ENCODE peak calls at places on chromosomes 2 and 18, in six cellular contexts. F is hypothalamus; C is ureter; Z is Jurkat, Clone E6-1; X is choroid plexus epithelial cell; A is activated CD4-positive, alpha-beta T cell treated with anti-CD3 and anti-CD28 coated beads, Interleukin-2, amount 10 ng/mL, durations not matched to agents 7 days and 5 days. W is an unnamed sample.

GRCh38 chr2:160494243-160494642 is 636 bp upstream of the RBMS1 start:
- DNase-seq in C (no peak), X (peak), A (no peak), F (no peak), Z (no peak), W (peak)

GRCh38 chr2:6052577-6052976 is 360.4 kb downstream of the SOX11 start:
- DNase-seq in F (no peak), Z (no peak), X (no peak), C (no peak), A (no peak), W (no peak)

GRCh38 chr2:207836526-207837133 is 66.9 kb upstream of the FZD5 start:
- DNase-seq in F (peak), C (no peak), A (no peak), X (peak), Z (no peak), W (no peak)

GRCh38 chr2:241724259-241724974 is 10.0 kb upstream of the D2HGDH start:
- DNase-seq in A (no peak), Z (no peak), C (no peak), X (no peak), F (no peak), W (no peak)

GRCh38 chr2:8761529-8762164 is 75.8 kb downstream of the KIDINS220 start:
- DNase-seq in F (no peak), Z (peak), A (no peak), C (no peak), X (peak), W (peak)

GRCh38 chr2:174919886-174920595 is 85.1 kb downstream of the CHN1 start:
- DNase-seq in F (no peak), X (no peak), A (no peak), C (no peak), Z (no peak), W (peak)

GRCh38 chr2:71858056-71858455 is 289.6 kb downstream of the CYP26B1 start:
- DNase-seq in Z (no peak), X (no peak), A (no peak), C (no peak), F (no peak), W (no peak)

GRCh38 chr2:222892321-222892720 is 31.5 kb downstream of the ACSL3 start:
- DNase-seq in X (peak), F (no peak), A (no peak), C (no peak), Z (no peak), W (peak)

GRCh38 chr18:45312727-45313126 is 302.5 kb upstream of the SLC14A2 start:
- DNase-seq in X (no peak), C (no peak), A (no peak), Z (no peak), F (no peak), W (no peak)

GRCh38 chr2:85234879-85235278 is 92.9 kb downstream of the TGOLN2 start:
- DNase-seq in A (no peak), C (no peak), F (peak), X (no peak), Z (no peak), W (no peak)

GRCh38 chr2:205477016-205477705 is 205.1 kb upstream of the NRP2 start:
- DNase-seq in A (no peak), Z (no peak), F (no peak), C (no peak), X (no peak), W (peak)

GRCh38 chr2:167438206-167438605 is 549.9 kb downstream of the XIRP2 start:
- DNase-seq in C (no peak), X (peak), Z (no peak), A (no peak), F (no peak), W (peak)

GRCh38 chr2:232621186-232621585 is 12.2 kb upstream of the EFHD1 start:
- DNase-seq in A (no peak), X (no peak), F (no peak), Z (no peak), C (no peak), W (no peak)

GRCh38 chr2:223604231-223604630 is 2.1 kb upstream of the SCG2 start:
- DNase-seq in C (no peak), A (no peak), F (no peak), Z (no peak), X (no peak), W (no peak)

GRCh38 chr2:117812443-117812842 is 2.0 kb upstream of the DDX18 start:
- DNase-seq in X (no peak), Z (no peak), F (no peak), A (no peak), C (no peak), W (no peak)

GRCh38 chr2:20617892-20618467 is 32.9 kb downstream of the HS1BP3 start:
- DNase-seq in C (peak), Z (no peak), A (no peak), F (peak), X (peak), W (peak)

GRCh38 chr2:223837290-223838061 is at the start of gene AP1S3:
- DNase-seq in Z (peak), X (peak), C (peak), F (peak), A (peak), W (peak)

GRCh38 chr2:6960659-6961058 is 43.4 kb downstream of the RNF144A start:
- DNase-seq in Z (no peak), X (peak), A (no peak), C (peak), F (no peak), W (no peak)

W was measured in mesenchymal stem cell.